ENCODE peak calls at places on chromosomes 5 and 9, in ten cellular contexts. O is activated T-helper 9 cell treated with anti-CD3 and anti-CD28 coated beads, Interleukin-2, amount 50 U/mL, for 16 hours; Z is uterus; D is T follicular helper cell; S is non-pigmented ciliary epithelial cell; A is EL; T is CD8-positive, alpha-beta memory T cell; U is pons; F is NAMALWA; R is stimulated activated CD8-positive, alpha-beta memory T cell treated with anti-CD3 and anti-CD28 coated beads, Interleukin-7, amount 100 ng/mL, for 1 hour. H is an unnamed sample.
A peak's percentile ranks its signal among the peaks of the same experiment; 100 is the strongest.

GRCh38 chr9:129623331-129623730 is 2.4 kb upstream of the C9orf50 start:
- DNase-seq in O (no peak), Z (no peak), D (no peak), S (no peak), A (peak; percentile 54), T (no peak), U (no peak), F (no peak), R (no peak), H (no peak)

GRCh38 chr5:106825379-106825778 is 845.4 kb downstream of the EFNA5 start:
- DNase-seq in O (no peak), Z (no peak), D (no peak), S (no peak), A (no peak), T (no peak), U (no peak), F (no peak), R (no peak), H (no peak)

GRCh38 chr5:116564756-116565593 is 9.6 kb downstream of the SEMA6A start:
- DNase-seq in O (no peak), Z (no peak), D (no peak), S (no peak), A (no peak), T (no peak), U (peak; percentile 47), F (no peak), R (no peak), H (no peak)

GRCh38 chr5:15763754-15764153 is 263.8 kb downstream of the FBXL7 start:
- DNase-seq in O (no peak), Z (no peak), D (no peak), S (no peak), A (peak; percentile 73), T (no peak), U (no peak), F (no peak), R (no peak), H (no peak)

GRCh38 chr5:111563041-111563822 is 50.9 kb upstream of the STARD4 start:
- DNase-seq in O (no peak), Z (no peak), D (no peak), S (peak; percentile 98), A (peak; percentile 65), T (no peak), U (no peak), F (no peak), R (no peak), H (no peak)

GRCh38 chr5:125338804-125339203 is 592.4 kb upstream of the ZNF608 start:
- DNase-seq in O (no peak), Z (no peak), D (no peak), S (no peak), A (no peak), T (no peak), U (no peak), F (peak; percentile 4), R (no peak), H (no peak)

GRCh38 chr5:179906795-179907569 is 715 bp downstream of the TBC1D9B start:
- DNase-seq in O (no peak), Z (no peak), D (no peak), S (no peak), A (peak; percentile 36), T (no peak), U (no peak), F (peak; percentile 22), R (no peak), H (peak; percentile 63)

GRCh38 chr5:9774472-9775079 is 144.4 kb upstream of the TAS2R1 start:
- DNase-seq in O (no peak), Z (no peak), D (no peak), S (peak; percentile 82), A (peak; percentile 82), T (no peak), U (peak; percentile 45), F (no peak), R (no peak), H (no peak)

GRCh38 chr9:126298319-126298801 is 28.3 kb upstream of the MVB12B start:
- DNase-seq in O (no peak), Z (no peak), D (no peak), S (no peak), A (no peak), T (no peak), U (peak; percentile 92), F (no peak), R (no peak), H (no peak)

GRCh38 chr5:78750281-78750680 is 101.7 kb upstream of the LHFPL2 start:
- DNase-seq in O (no peak), Z (no peak), D (no peak), S (no peak), A (peak; percentile 17), T (no peak), U (no peak), F (no peak), R (no peak), H (no peak)

GRCh38 chr5:96080557-96080956 is 118.9 kb upstream of the ELL2 start:
- DNase-seq in O (no peak), Z (no peak), D (no peak), S (peak; percentile 62), A (peak; percentile 71), T (no peak), U (no peak), F (no peak), R (no peak), H (no peak)

GRCh38 chr5:73640861-73641320 is 14.9 kb downstream of the ARHGEF28 start:
- DNase-seq in O (no peak), Z (no peak), D (no peak), S (no peak), A (peak; percentile 33), T (no peak), U (peak; percentile 14), F (no peak), R (no peak), H (no peak)

GRCh38 chr9:72160446-72161123 is 11.3 kb downstream of the GDA start:
- DNase-seq in O (no peak), Z (no peak), D (no peak), S (no peak), A (no peak), T (no peak), U (no peak), F (no peak), R (no peak), H (no peak)

GRCh38 chr9:130199605-130200004 is 27.4 kb downstream of the NCS1 start:
- DNase-seq in O (no peak), Z (no peak), D (no peak), S (no peak), A (peak; percentile 23), T (no peak), U (peak; percentile 15), F (no peak), R (no peak), H (no peak)

GRCh38 chr5:172235132-172235780 is 41.3 kb downstream of the EFCAB9 start:
- DNase-seq in O (no peak), Z (no peak), D (no peak), S (no peak), A (no peak), T (no peak), U (peak; percentile 12), F (no peak), R (no peak), H (no peak)

GRCh38 chr9:27125030-27125429 is 16.0 kb downstream of the TEK start:
- DNase-seq in O (no peak), Z (peak; percentile 65), D (no peak), S (peak; percentile 89), A (peak; percentile 74), T (no peak), U (peak; percentile 47), F (no peak), R (no peak), H (no peak)

GRCh38 chr5:154970759-154971158 is 29.9 kb downstream of the MRPL22 start:
- DNase-seq in O (no peak), Z (no peak), D (no peak), S (no peak), A (peak; percentile 9), T (no peak), U (no peak), F (no peak), R (no peak), H (no peak)

GRCh38 chr9:21590058-21590996 is 108.2 kb upstream of the IFNE start:
- DNase-seq in O (no peak), Z (no peak), D (no peak), S (no peak), A (no peak), T (no peak), U (no peak), F (no peak), R (no peak), H (no peak)

GRCh38 chr9:73548201-73548600 is 396.5 kb downstream of the ANXA1 start:
- DNase-seq in O (no peak), Z (no peak), D (no peak), S (no peak), A (no peak), T (no peak), U (peak; percentile 91), F (no peak), R (no peak), H (no peak)

GRCh38 chr9:121321039-121321503 is 49.0 kb downstream of the STOM start:
- DNase-seq in O (no peak), Z (peak; percentile 16), D (no peak), S (peak; percentile 53), A (peak; percentile 53), T (peak; percentile 21), U (no peak), F (no peak), R (peak; percentile 10), H (peak; percentile 61)

GRCh38 chr9:93681316-93682154 is 105.2 kb downstream of the PHF2 start:
- DNase-seq in O (no peak), Z (peak; percentile 6), D (no peak), S (no peak), A (no peak), T (no peak), U (no peak), F (no peak), R (no peak), H (no peak)

GRCh38 chr5:122129332-122129731 is at the start of gene ZNF474:
- DNase-seq in O (no peak), Z (peak; percentile 26), D (no peak), S (peak; percentile 95), A (peak; percentile 94), T (no peak), U (no peak), F (no peak), R (no peak), H (no peak)

GRCh38 chr5:133338504-133339355 is 273.6 kb downstream of the FSTL4 start:
- DNase-seq in O (no peak), Z (no peak), D (no peak), S (no peak), A (no peak), T (no peak), U (no peak), F (no peak), R (no peak), H (no peak)

GRCh38 chr9:8730618-8731017 is 931.0 kb upstream of the DMAC1 start:
- DNase-seq in O (no peak), Z (no peak), D (no peak), S (no peak), A (no peak), T (no peak), U (no peak), F (no peak), R (no peak), H (no peak)

GRCh38 chr5:142894749-142895148 is 124.6 kb downstream of the ARHGAP26 start:
- DNase-seq in O (no peak), Z (no peak), D (no peak), S (no peak), A (peak; percentile 70), T (no peak), U (no peak), F (no peak), R (no peak), H (no peak)

GRCh38 chr9:16150501-16150900 is 597.7 kb downstream of the CCDC171 start:
- DNase-seq in O (no peak), Z (peak; percentile 94), D (no peak), S (no peak), A (no peak), T (no peak), U (no peak), F (no peak), R (no peak), H (no peak)

GRCh38 chr5:18202147-18202546 is 567.9 kb downstream of the TAF11L14 start:
- DNase-seq in O (no peak), Z (no peak), D (no peak), S (no peak), A (no peak), T (no peak), U (no peak), F (no peak), R (no peak), H (no peak)

GRCh38 chr5:104498281-104498680 is 935.7 kb upstream of the NUDT12 start:
- DNase-seq in O (no peak), Z (no peak), D (no peak), S (no peak), A (no peak), T (no peak), U (no peak), F (no peak), R (no peak), H (no peak)